ENCODE peak calls at places on chromosomes 4 and X, in four cellular contexts. R is IMR-90; C is CD4-positive, CD25-positive, alpha-beta regulatory T cell; S is SJSA1. O is an unnamed sample.
A peak's percentile ranks its signal among the peaks of the same experiment; 100 is the strongest.

GRCh38 chrX:129651756-129652564 is 2.8 kb downstream of the APLN start:
- DNase-seq in C (no peak), S (no peak), R (no peak), O (no peak)

GRCh38 chr4:152161676-152162330 is 374.1 kb downstream of the FBXW7 start:
- DNase-seq in C (no peak), S (no peak), R (no peak), O (peak; percentile 8)

GRCh38 chr4:166501941-166502382 is 628.9 kb downstream of the TLL1 start:
- DNase-seq in S (no peak), R (no peak), C (no peak), O (no peak)

GRCh38 chr4:150577786-150578185 is 4.2 kb upstream of the MAB21L2 start:
- DNase-seq in S (no peak), C (no peak), R (no peak), O (no peak)

GRCh38 chr4:10734697-10735096 is 50.1 kb upstream of the CLNK start:
- DNase-seq in C (peak; percentile 21), S (no peak), R (no peak), O (no peak)

GRCh38 chr4:40822781-40823180 is 73.0 kb downstream of the NSUN7 start:
- DNase-seq in C (no peak), R (no peak), S (no peak), O (no peak)

GRCh38 chr4:3601992-3602391 is 69.8 kb upstream of the LRPAP1 start:
- DNase-seq in R (no peak), S (no peak), C (no peak), O (no peak)

GRCh38 chr4:181784881-181785280 is 458.3 kb upstream of the TENM3 start:
- DNase-seq in S (no peak), C (no peak), R (no peak), O (no peak)

GRCh38 chr4:3813151-3813905 is 47.1 kb downstream of the ADRA2C start:
- DNase-seq in S (no peak), C (no peak), R (no peak), O (no peak)

GRCh38 chrX:7972586-7972985 is 45.4 kb upstream of the PNPLA4 start:
- DNase-seq in R (no peak), S (no peak), C (no peak), O (no peak)

GRCh38 chr4:110610620-110610939 is 12.3 kb downstream of the PITX2 start:
- DNase-seq in S (no peak), R (no peak), C (no peak), O (no peak)

GRCh38 chr4:181830404-181831035 is 412.7 kb upstream of the TENM3 start:
- DNase-seq in R (peak; percentile 15), S (no peak), C (no peak), O (no peak)

GRCh38 chrX:2654436-2655340 is 36.4 kb upstream of the CD99 start:
- DNase-seq in R (no peak), C (no peak), S (no peak), O (no peak)

GRCh38 chr4:6270691-6271121 is 1.1 kb downstream of the WFS1 start:
- DNase-seq in C (no peak), R (peak; percentile 7), S (no peak), O (peak; percentile 34)

GRCh38 chrX:72052415-72053090 is 79.2 kb downstream of the RTL5 start:
- DNase-seq in S (peak; percentile 61), C (no peak), R (peak; percentile 22), O (peak; percentile 16)

GRCh38 chr4:76374744-76375143 is 46.2 kb downstream of the CCDC158 start:
- DNase-seq in S (no peak), R (no peak), C (no peak), O (no peak)

GRCh38 chrX:2498781-2499302 is 1.9 kb downstream of the DHRSX start:
- DNase-seq in C (no peak), R (peak; percentile 18), S (no peak), O (peak; percentile 34)

GRCh38 chr4:88629826-88630225 is 37.5 kb downstream of the HERC3 start:
- DNase-seq in R (peak; percentile 19), S (no peak), C (no peak), O (peak; percentile 46)

GRCh38 chrX:10611441-10612090 is 8.8 kb downstream of the MID1 start:
- DNase-seq in S (no peak), C (no peak), R (peak; percentile 27), O (peak; percentile 22)

GRCh38 chr4:27006247-27006603 is 145.6 kb downstream of the STIM2 start:
- DNase-seq in C (no peak), S (no peak), R (peak; percentile 36), O (no peak)

GRCh38 chr4:153432971-153433752 is 33.0 kb upstream of the TMEM131L start:
- DNase-seq in C (peak; percentile 52), S (peak; percentile 51), R (peak; percentile 64), O (peak; percentile 94)

GRCh38 chrX:20743054-20743453 is 476.3 kb upstream of the RPS6KA3 start:
- DNase-seq in S (no peak), C (no peak), R (no peak), O (no peak)

GRCh38 chr4:3328814-3329663 is 36.2 kb downstream of the RGS12 start:
- DNase-seq in R (no peak), S (no peak), C (no peak), O (no peak)

GRCh38 chr4:20323991-20324390 is 72.3 kb downstream of the SLIT2 start:
- DNase-seq in R (peak; percentile 47), S (no peak), C (no peak), O (no peak)

GRCh38 chr4:55866973-55867574 is 13.6 kb downstream of the EXOC1 start:
- DNase-seq in C (peak; percentile 16), R (peak; percentile 74), S (no peak), O (peak; percentile 70)

GRCh38 chr4:153034681-153035080 is 98.6 kb downstream of the FHDC1 start:
- DNase-seq in R (no peak), C (no peak), S (no peak), O (no peak)

GRCh38 chr4:67091668-67092067 is 453.6 kb downstream of the CENPC start:
- DNase-seq in C (no peak), R (no peak), S (no peak), O (no peak)

GRCh38 chr4:137819964-137820383 is 287.7 kb upstream of the PCDH18 start:
- DNase-seq in R (peak; percentile 65), S (no peak), C (no peak), O (peak; percentile 57)

GRCh38 chrX:140163376-140164159 is 198.2 kb upstream of the CXorf66 start:
- DNase-seq in C (no peak), S (no peak), R (peak; percentile 3), O (peak; percentile 70)

GRCh38 chr4:646460-646859 is 21.1 kb downstream of the PDE6B start:
- DNase-seq in C (no peak), R (no peak), S (no peak), O (no peak)

GRCh38 chrX:134444681-134445080 is 15.3 kb upstream of the HPRT1 start:
- DNase-seq in S (no peak), C (no peak), R (no peak), O (no peak)

GRCh38 chr4:138241281-138242075 is 671 bp downstream of the SLC7A11 start:
- DNase-seq in R (peak; percentile 38), C (no peak), S (peak; percentile 67), O (peak; percentile 78)

GRCh38 chrX:39418132-39418935 is 617.1 kb downstream of the MID1IP1 start:
- DNase-seq in R (no peak), C (no peak), S (no peak), O (no peak)

GRCh38 chr4:80049402-80049801 is 23.6 kb downstream of the ANTXR2 start:
- DNase-seq in C (no peak), R (no peak), S (no peak), O (no peak)

GRCh38 chr4:102715057-102715456 is 45.7 kb downstream of the MANBA start:
- DNase-seq in R (no peak), C (no peak), S (no peak), O (peak; percentile 8)

GRCh38 chr4:133208694-133209285 is 59.7 kb downstream of the PCDH10 start:
- DNase-seq in S (no peak), R (no peak), C (no peak), O (no peak)

GRCh38 chr4:110837896-110838450 is 215.1 kb upstream of the PITX2 start:
- DNase-seq in S (no peak), C (no peak), R (no peak), O (no peak)

GRCh38 chrX:74523870-74524735 is 90.3 kb downstream of the RLIM start:
- DNase-seq in C (no peak), R (peak; percentile 6), S (no peak), O (no peak)

DNA sequence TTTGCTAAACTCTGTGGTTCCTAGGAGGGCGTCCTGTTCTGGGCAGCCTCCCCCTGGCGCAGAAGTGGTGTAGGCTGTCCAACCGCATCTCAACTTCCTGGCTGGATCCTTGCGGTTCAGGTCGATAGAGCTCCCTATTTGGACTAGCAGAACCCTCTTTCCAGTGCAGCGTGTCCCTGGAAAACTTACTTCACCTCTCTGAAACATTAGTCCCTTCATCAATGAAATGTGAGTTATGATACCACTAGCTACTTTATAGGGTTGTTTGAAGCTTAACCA is 1.1 kb downstream of the STK32B start:
- DNase-seq in R (no peak), S (no peak), C (no peak), O (no peak)
- H3K4me3 ChIP-seq in R (peak overlapping the region; percentile 53), S (no peak overlapping the region), C (no peak overlapping the region), O (peak overlapping the region; percentile 73)

GRCh38 chr4:186724048-186724860 is 598 bp upstream of the FAT1 start:
- DNase-seq in S (no peak), R (peak; percentile 49), C (no peak), O (peak; percentile 64)
- H3K4me3 ChIP-seq in S (peak overlapping the region; percentile 74), R (peak overlapping the region; percentile 89), C (no peak overlapping the region), O (peak overlapping the region; percentile 96)

GRCh38 chr4:105555409-105555808 is 3.0 kb downstream of the ARHGEF38 start:
- DNase-seq in C (no peak), R (no peak), S (no peak), O (no peak)
- H3K4me3 ChIP-seq in C (no peak overlapping the region), R (no peak overlapping the region), S (no peak overlapping the region), O (no peak overlapping the region)

GRCh38 chr4:7755529-7755928 is 184.1 kb downstream of the AFAP1 start:
- DNase-seq in S (no peak), R (no peak), C (no peak), O (no peak)
- H3K4me3 ChIP-seq in S (no peak overlapping the region), R (no peak overlapping the region), C (no peak overlapping the region), O (no peak overlapping the region)

GRCh38 chr4:38867478-38868054 is at the start of gene FAM114A1:
- DNase-seq in S (peak; percentile 72), C (no peak), R (peak; percentile 80), O (peak; percentile 83)
- H3K4me3 ChIP-seq in S (peak within 1 kb of the TSS; percentile 63), C (no peak within 1 kb of the TSS), R (peak within 1 kb of the TSS; percentile 92), O (peak within 1 kb of the TSS; percentile 94)

DNA sequence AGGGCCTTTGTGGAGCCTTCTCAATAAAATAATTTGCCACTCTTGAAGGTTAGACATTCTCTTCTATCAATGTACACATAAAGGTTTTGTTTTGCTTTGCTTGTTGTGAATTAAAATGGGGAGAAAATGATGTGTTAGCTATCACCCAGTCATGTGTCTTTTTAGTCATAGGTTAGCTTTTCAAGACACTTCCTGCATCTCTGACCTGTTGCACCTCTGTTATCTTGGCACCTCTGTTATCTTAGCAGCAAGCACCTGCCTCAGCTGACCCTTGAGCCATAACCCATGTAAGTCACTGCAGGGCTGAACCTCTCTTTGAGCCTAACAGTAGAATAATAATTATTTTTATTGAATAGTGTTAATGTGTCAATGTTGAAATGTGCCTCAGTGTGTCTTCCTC is 1.0 kb downstream of the TMEM144 start:
- DNase-seq in R (no peak), C (no peak), S (no peak), O (no peak)
- H3K4me3 ChIP-seq in R (no peak overlapping the region), C (no peak overlapping the region), S (no peak overlapping the region), O (peak overlapping the region; percentile 60)